ENCODE peak calls at places on chromosomes 2 and 18, in seven cellular contexts. One of them, this sample, is unnamed.

GRCh38 chr2:191152841-191153240 is 2.0 kb upstream of the STAT4 start:
- DNase-seq in tibial artery: no peak
- DNase-seq in brain microvascular endothelial cell: peak; percentile 84
- DNase-seq in ascending aorta: no peak
- DNase-seq in GM06990: no peak
- DNase-seq in thoracic aorta: no peak
- DNase-seq in left ventricle myocardium inferior: no peak
- DNase-seq in this sample: no peak

GRCh38 chr2:141062443-141062842 is 1068.4 kb downstream of the LRP1B start:
- DNase-seq in thoracic aorta: no peak
- DNase-seq in left ventricle myocardium inferior: peak; percentile 44
- DNase-seq in ascending aorta: no peak
- DNase-seq in GM06990: no peak
- DNase-seq in brain microvascular endothelial cell: no peak
- DNase-seq in tibial artery: no peak
- DNase-seq in this sample: no peak

GRCh38 chr18:3451166-3451988 is 1.4 kb downstream of the TGIF1 start:
- DNase-seq in tibial artery: peak; percentile 97
- DNase-seq in ascending aorta: peak; percentile 78
- DNase-seq in brain microvascular endothelial cell: peak; percentile 91
- DNase-seq in thoracic aorta: peak; percentile 75
- DNase-seq in GM06990: peak; percentile 75
- DNase-seq in left ventricle myocardium inferior: peak; percentile 95
- DNase-seq in this sample: peak; percentile 87

GRCh38 chr2:117785740-117786139 is 28.8 kb upstream of the DDX18 start:
- DNase-seq in GM06990: no peak
- DNase-seq in left ventricle myocardium inferior: no peak
- DNase-seq in thoracic aorta: no peak
- DNase-seq in ascending aorta: no peak
- DNase-seq in tibial artery: no peak
- DNase-seq in brain microvascular endothelial cell: peak; percentile 58
- DNase-seq in this sample: no peak

GRCh38 chr18:65215865-65216466 is 534.8 kb upstream of the CDH7 start:
- DNase-seq in GM06990: no peak
- DNase-seq in ascending aorta: no peak
- DNase-seq in tibial artery: no peak
- DNase-seq in left ventricle myocardium inferior: no peak
- DNase-seq in thoracic aorta: no peak
- DNase-seq in brain microvascular endothelial cell: no peak
- DNase-seq in this sample: no peak

GRCh38 chr18:8423051-8423558 is 186.1 kb upstream of the RAB12 start:
- DNase-seq in thoracic aorta: no peak
- DNase-seq in brain microvascular endothelial cell: peak; percentile 64
- DNase-seq in GM06990: no peak
- DNase-seq in ascending aorta: no peak
- DNase-seq in tibial artery: no peak
- DNase-seq in left ventricle myocardium inferior: no peak
- DNase-seq in this sample: no peak

GRCh38 chr2:217286833-217287232 is 427.0 kb upstream of the TNP1 start:
- DNase-seq in tibial artery: no peak
- DNase-seq in thoracic aorta: no peak
- DNase-seq in ascending aorta: no peak
- DNase-seq in brain microvascular endothelial cell: peak; percentile 36
- DNase-seq in GM06990: no peak
- DNase-seq in left ventricle myocardium inferior: no peak
- DNase-seq in this sample: no peak

GRCh38 chr2:6294791-6295190 is 570.9 kb downstream of the CMPK2 start:
- DNase-seq in thoracic aorta: no peak
- DNase-seq in left ventricle myocardium inferior: no peak
- DNase-seq in tibial artery: no peak
- DNase-seq in GM06990: no peak
- DNase-seq in brain microvascular endothelial cell: no peak
- DNase-seq in ascending aorta: no peak
- DNase-seq in this sample: no peak

GRCh38 chr2:31725444-31725843 is 144.7 kb upstream of the SRD5A2 start:
- DNase-seq in left ventricle myocardium inferior: no peak
- DNase-seq in GM06990: no peak
- DNase-seq in brain microvascular endothelial cell: no peak
- DNase-seq in ascending aorta: no peak
- DNase-seq in tibial artery: no peak
- DNase-seq in thoracic aorta: no peak
- DNase-seq in this sample: no peak

GRCh38 chr2:156309106-156309505 is 23.4 kb downstream of the NR4A2 start:
- DNase-seq in left ventricle myocardium inferior: no peak
- DNase-seq in ascending aorta: no peak
- DNase-seq in thoracic aorta: no peak
- DNase-seq in GM06990: no peak
- DNase-seq in brain microvascular endothelial cell: no peak
- DNase-seq in tibial artery: no peak
- DNase-seq in this sample: no peak

GRCh38 chr2:235996419-235996818 is 171.8 kb downstream of the GBX2 start:
- DNase-seq in thoracic aorta: no peak
- DNase-seq in brain microvascular endothelial cell: no peak
- DNase-seq in ascending aorta: no peak
- DNase-seq in tibial artery: no peak
- DNase-seq in left ventricle myocardium inferior: no peak
- DNase-seq in GM06990: no peak
- DNase-seq in this sample: no peak

GRCh38 chr2:65071499-65072180 is 15.4 kb downstream of the CEP68 start:
- DNase-seq in GM06990: no peak
- DNase-seq in brain microvascular endothelial cell: peak; percentile 16
- DNase-seq in ascending aorta: no peak
- DNase-seq in left ventricle myocardium inferior: no peak
- DNase-seq in thoracic aorta: no peak
- DNase-seq in tibial artery: no peak
- DNase-seq in this sample: peak; percentile 83

GRCh38 chr2:120870467-120870788 is 134.8 kb downstream of the GLI2 start:
- DNase-seq in ascending aorta: no peak
- DNase-seq in brain microvascular endothelial cell: no peak
- DNase-seq in thoracic aorta: no peak
- DNase-seq in GM06990: no peak
- DNase-seq in tibial artery: no peak
- DNase-seq in left ventricle myocardium inferior: no peak
- DNase-seq in this sample: no peak

GRCh38 chr2:31237348-31238017 is 3.5 kb downstream of the EHD3 start:
- DNase-seq in brain microvascular endothelial cell: no peak
- DNase-seq in left ventricle myocardium inferior: no peak
- DNase-seq in thoracic aorta: no peak
- DNase-seq in GM06990: no peak
- DNase-seq in ascending aorta: no peak
- DNase-seq in tibial artery: no peak
- DNase-seq in this sample: no peak

GRCh38 chr2:99706734-99707133 is 216.9 kb upstream of the REV1 start:
- DNase-seq in brain microvascular endothelial cell: no peak
- DNase-seq in ascending aorta: no peak
- DNase-seq in left ventricle myocardium inferior: no peak
- DNase-seq in tibial artery: no peak
- DNase-seq in thoracic aorta: no peak
- DNase-seq in GM06990: no peak
- DNase-seq in this sample: no peak

GRCh38 chr18:46591821-46592391 is 65.1 kb downstream of the LOXHD1 start:
- DNase-seq in brain microvascular endothelial cell: no peak
- DNase-seq in ascending aorta: no peak
- DNase-seq in left ventricle myocardium inferior: no peak
- DNase-seq in tibial artery: no peak
- DNase-seq in GM06990: no peak
- DNase-seq in thoracic aorta: no peak
- DNase-seq in this sample: no peak
- H3K27me3 ChIP-seq in brain microvascular endothelial cell: no peaks in the 10 kb centered on the region
- H3K27me3 ChIP-seq in ascending aorta: no peaks in the 10 kb centered on the region
- H3K27me3 ChIP-seq in left ventricle myocardium inferior: no peaks in the 10 kb centered on the region
- H3K27me3 ChIP-seq in tibial artery: no peaks in the 10 kb centered on the region
- H3K27me3 ChIP-seq in GM06990: peaks cover 2% of the 10 kb centered on the region
- H3K27me3 ChIP-seq in thoracic aorta: no peaks in the 10 kb centered on the region
- H3K27me3 ChIP-seq in this sample: no peaks in the 10 kb centered on the region

DNA sequence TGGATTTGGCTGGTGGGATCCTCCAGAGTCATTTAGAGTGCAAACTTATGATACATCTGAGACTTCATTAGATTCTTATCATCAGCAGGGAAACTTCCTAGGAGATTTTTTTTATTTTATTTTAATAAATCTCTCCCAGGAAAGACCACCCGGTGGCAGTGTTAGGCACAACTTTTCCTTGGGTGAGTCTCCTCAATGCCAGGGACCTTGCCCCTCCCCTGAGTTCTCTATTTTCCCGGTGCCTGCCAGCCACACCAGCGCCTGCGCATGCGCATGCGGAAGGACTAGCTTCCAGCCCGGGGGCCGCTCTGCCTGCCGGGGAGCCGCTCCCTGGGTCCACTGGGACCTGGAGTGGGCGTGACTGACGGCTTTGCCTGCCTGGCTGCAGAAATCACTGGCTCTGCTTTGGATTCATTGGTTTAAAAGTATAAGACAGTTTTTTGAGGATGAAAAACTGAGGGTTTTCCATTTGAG is 86.6 kb downstream of the TMEM182 start:
- DNase-seq in brain microvascular endothelial cell: peak; percentile 36
- DNase-seq in left ventricle myocardium inferior: peak; percentile 85
- DNase-seq in ascending aorta: no peak
- DNase-seq in GM06990: no peak
- DNase-seq in thoracic aorta: no peak
- DNase-seq in tibial artery: peak; percentile 65
- DNase-seq in this sample: peak; percentile 75
- TF ChIP-seq CTCF in brain microvascular endothelial cell: peak; percentile 8
- TF ChIP-seq CTCF in left ventricle myocardium inferior: no peak
- TF ChIP-seq CTCF in ascending aorta: no peak
- TF ChIP-seq CTCF in GM06990: no peak
- TF ChIP-seq CTCF in thoracic aorta: no peak
- TF ChIP-seq CTCF in tibial artery: no peak
- TF ChIP-seq CTCF in this sample: no peak

DNA sequence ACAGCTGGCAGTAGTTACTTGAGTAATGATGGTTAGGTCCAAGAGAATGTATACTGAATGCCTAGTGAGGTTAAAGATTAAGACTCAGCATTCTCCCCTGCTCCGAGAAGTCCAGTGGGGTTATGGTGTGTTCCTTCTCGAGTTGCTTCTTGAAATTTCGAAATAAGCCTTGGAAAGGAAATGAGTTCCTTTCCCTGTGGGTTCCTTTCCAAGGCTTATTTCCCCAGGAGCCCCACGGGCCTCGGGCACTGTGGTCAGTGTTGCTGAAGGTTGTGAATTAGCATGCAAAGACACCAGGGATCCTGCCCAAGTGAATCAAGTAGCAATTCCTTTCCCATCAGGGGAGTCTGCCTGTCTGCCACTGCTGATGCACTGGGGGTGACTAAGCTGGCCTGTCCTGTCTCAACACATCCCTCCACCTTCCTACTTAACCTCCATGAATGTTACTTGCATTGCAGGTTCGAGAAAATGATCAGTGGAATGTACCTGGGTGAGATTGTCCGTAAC is 53.6 kb downstream of the HK2 start:
- DNase-seq in left ventricle myocardium inferior: no peak
- DNase-seq in brain microvascular endothelial cell: peak; percentile 27
- DNase-seq in ascending aorta: no peak
- DNase-seq in GM06990: no peak
- DNase-seq in thoracic aorta: no peak
- DNase-seq in tibial artery: no peak
- DNase-seq in this sample: no peak
- H3K27me3 ChIP-seq in left ventricle myocardium inferior: no peaks in the 10 kb centered on the region
- H3K27me3 ChIP-seq in brain microvascular endothelial cell: no peaks in the 10 kb centered on the region
- H3K27me3 ChIP-seq in ascending aorta: no peaks in the 10 kb centered on the region
- H3K27me3 ChIP-seq in GM06990: no peaks in the 10 kb centered on the region
- H3K27me3 ChIP-seq in thoracic aorta: no peaks in the 10 kb centered on the region
- H3K27me3 ChIP-seq in tibial artery: no peaks in the 10 kb centered on the region
- H3K27me3 ChIP-seq in this sample: no peaks in the 10 kb centered on the region

GRCh38 chr2:112256654-112257053 is 1.8 kb upstream of the ZC3H8 start:
- DNase-seq in tibial artery: no peak
- DNase-seq in GM06990: no peak
- DNase-seq in left ventricle myocardium inferior: no peak
- DNase-seq in brain microvascular endothelial cell: no peak
- DNase-seq in thoracic aorta: no peak
- DNase-seq in ascending aorta: no peak
- DNase-seq in this sample: no peak

GRCh38 chr2:112257575-112257974 is 2.7 kb upstream of the ZC3H8 start:
- DNase-seq in brain microvascular endothelial cell: peak; percentile 53
- DNase-seq in tibial artery: no peak
- DNase-seq in left ventricle myocardium inferior: no peak
- DNase-seq in GM06990: no peak
- DNase-seq in ascending aorta: no peak
- DNase-seq in thoracic aorta: no peak
- DNase-seq in this sample: no peak

GRCh38 chr2:112255875-112256274 is 1.0 kb upstream of the ZC3H8 start:
- DNase-seq in GM06990: no peak
- DNase-seq in left ventricle myocardium inferior: no peak
- DNase-seq in brain microvascular endothelial cell: no peak
- DNase-seq in ascending aorta: no peak
- DNase-seq in thoracic aorta: no peak
- DNase-seq in tibial artery: no peak
- DNase-seq in this sample: no peak

GRCh38 chr2:112253261-112253807 is 1.5 kb downstream of the ZC3H8 start:
- DNase-seq in GM06990: no peak
- DNase-seq in thoracic aorta: no peak
- DNase-seq in tibial artery: no peak
- DNase-seq in ascending aorta: no peak
- DNase-seq in left ventricle myocardium inferior: no peak
- DNase-seq in brain microvascular endothelial cell: no peak
- DNase-seq in this sample: no peak

DNA sequence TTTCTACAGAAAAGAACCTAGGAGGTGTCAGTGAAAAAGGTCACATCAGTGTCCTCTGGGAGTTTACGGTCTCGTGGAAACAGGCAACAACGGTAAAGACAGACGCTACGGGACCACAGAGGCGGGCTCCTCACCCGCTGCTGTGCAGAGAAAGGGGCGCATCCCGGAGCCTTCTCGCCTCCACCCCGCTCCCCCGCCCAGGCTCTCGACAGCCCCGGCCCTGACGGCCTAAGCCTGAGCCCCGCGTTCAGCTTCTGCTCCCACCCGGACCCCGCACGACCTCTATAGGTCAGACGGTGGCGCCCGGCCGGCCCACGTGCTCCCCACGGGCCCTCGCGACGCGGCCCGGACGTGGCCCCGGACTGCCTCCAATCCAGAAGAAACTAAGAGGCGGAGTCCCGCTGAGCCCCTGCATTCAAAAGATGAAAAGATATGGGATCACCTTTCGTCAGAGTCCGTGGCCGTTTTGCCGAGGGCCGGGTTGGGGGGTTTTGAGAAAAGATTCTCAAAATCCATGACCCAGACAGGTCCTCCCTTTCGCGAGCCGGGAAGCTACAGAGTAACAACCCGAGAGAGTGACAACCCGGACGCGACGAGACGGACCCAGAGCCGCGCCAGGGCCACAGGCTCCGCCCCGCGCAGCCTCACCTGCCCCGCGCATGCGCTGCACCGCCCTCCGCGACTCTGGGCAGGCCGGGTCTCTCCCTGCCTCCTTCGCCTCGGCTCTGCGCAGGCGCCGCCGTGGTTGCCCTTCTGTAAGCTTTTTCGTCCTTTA is at the start of gene ZC3H8:
- DNase-seq in ascending aorta: peak; percentile 59
- DNase-seq in thoracic aorta: peak; percentile 60
- DNase-seq in tibial artery: peak; percentile 89
- DNase-seq in brain microvascular endothelial cell: peak; percentile 82
- DNase-seq in left ventricle myocardium inferior: peak; percentile 94
- DNase-seq in GM06990: peak; percentile 96
- DNase-seq in this sample: peak; percentile 99
- TF ChIP-seq CTCF in ascending aorta: no peak
- TF ChIP-seq CTCF in thoracic aorta: no peak
- TF ChIP-seq CTCF in tibial artery: no peak
- TF ChIP-seq CTCF in brain microvascular endothelial cell: no peak
- TF ChIP-seq CTCF in left ventricle myocardium inferior: no peak
- TF ChIP-seq CTCF in GM06990: peak; percentile 18
- TF ChIP-seq CTCF in this sample: no peak